ENCODE peak calls at places on chromosomes 2 and 18, in eight cellular contexts. N is stomach, J is GM23248, R is A549, D is psoas muscle, Y is heart left ventricle, L is SJSA1, G is breast epithelium. T is an unnamed sample. For H3K4me1, the result is how much of the 10 kb centered on the place peaks cover.

GRCh38 chr2:207767461-207768167 is 2.1 kb downstream of the FZD5 start:
- DNase-seq in N (peak), J (peak), R (peak), D (peak), Y (peak), L (no peak), G (no peak), T (no peak)

GRCh38 chr2:39837856-39838453 is 58.9 kb upstream of the THUMPD2 start:
- DNase-seq in N (peak), J (peak), R (peak), D (no peak), Y (no peak), L (no peak), G (no peak), T (no peak)

GRCh38 chr2:215717627-215718412 is 282.0 kb upstream of the FN1 start:
- DNase-seq in N (no peak), J (peak), R (no peak), D (no peak), Y (no peak), L (no peak), G (no peak), T (no peak)

GRCh38 chr2:189254268-189254883 is 74.8 kb upstream of the COL5A2 start:
- DNase-seq in N (no peak), J (peak), R (peak), D (peak), Y (peak), L (peak), G (peak), T (no peak)

GRCh38 chr2:200300065-200300464 is 6.4 kb upstream of the SPATS2L start:
- DNase-seq in N (no peak), J (no peak), R (no peak), D (no peak), Y (no peak), L (no peak), G (no peak), T (no peak)

GRCh38 chr2:19301706-19302105 is 56.7 kb downstream of the OSR1 start:
- DNase-seq in N (no peak), J (no peak), R (no peak), D (no peak), Y (no peak), L (no peak), G (no peak), T (no peak)

GRCh38 chr18:12287684-12288405 is 20.2 kb upstream of the TUBB6 start:
- DNase-seq in N (peak), J (peak), R (peak), D (peak), Y (peak), L (peak), G (peak), T (no peak)

GRCh38 chr2:148503511-148503910 is 141.0 kb upstream of the EPC2 start:
- DNase-seq in N (no peak), J (no peak), R (no peak), D (no peak), Y (no peak), L (no peak), G (no peak), T (no peak)

GRCh38 chr2:219123356-219124143 is 37.1 kb downstream of the NHEJ1 start:
- DNase-seq in N (no peak), J (no peak), R (no peak), D (no peak), Y (no peak), L (no peak), G (no peak), T (no peak)

GRCh38 chr2:100291152-100291970 is 30.9 kb downstream of the LONRF2 start:
- DNase-seq in N (peak), J (peak), R (peak), D (no peak), Y (peak), L (peak), G (peak), T (peak)

GRCh38 chr18:21808185-21808584 is 67.6 kb downstream of the MIB1 start:
- DNase-seq in N (no peak), J (no peak), R (no peak), D (no peak), Y (no peak), L (no peak), G (no peak), T (no peak)

GRCh38 chr2:72135921-72136320 is 11.7 kb downstream of the CYP26B1 start:
- DNase-seq in N (no peak), J (no peak), R (no peak), D (peak), Y (no peak), L (no peak), G (no peak), T (no peak)

GRCh38 chr2:46268196-46268595 is 29.0 kb upstream of the EPAS1 start:
- DNase-seq in N (no peak), J (no peak), R (no peak), D (no peak), Y (no peak), L (no peak), G (no peak), T (peak)

GRCh38 chr2:28663359-28663758 is 88.3 kb upstream of the PPP1CB start:
- DNase-seq in N (no peak), J (peak), R (peak), D (no peak), Y (no peak), L (no peak), G (no peak), T (no peak)

GRCh38 chr18:73975266-73975665 is 172.4 kb downstream of the FBXO15 start:
- DNase-seq in N (no peak), J (no peak), R (no peak), D (no peak), Y (no peak), L (no peak), G (no peak), T (no peak)

GRCh38 chr18:68284236-68284635 is 430.7 kb downstream of the TMX3 start:
- DNase-seq in N (no peak), J (no peak), R (no peak), D (no peak), Y (no peak), L (no peak), G (no peak), T (no peak)

GRCh38 chr2:96688649-96689430 is 46.3 kb downstream of the FER1L5 start:
- DNase-seq in N (no peak), J (no peak), R (no peak), D (no peak), Y (no peak), L (no peak), G (no peak), T (no peak)

GRCh38 chr18:35577045-35577848 is 4.3 kb upstream of the GALNT1 start:
- DNase-seq in N (no peak), J (no peak), R (no peak), D (no peak), Y (no peak), L (no peak), G (no peak), T (no peak)

GRCh38 chr2:46239847-46240181 is 57.4 kb upstream of the EPAS1 start:
- DNase-seq in N (no peak), J (no peak), R (no peak), D (no peak), Y (no peak), L (no peak), G (no peak), T (peak)

GRCh38 chr2:30958571-30959220 is 151.4 kb upstream of the CAPN13 start:
- DNase-seq in N (no peak), J (no peak), R (no peak), D (no peak), Y (no peak), L (no peak), G (no peak), T (no peak)

GRCh38 chr18:59701272-59701671 is 4.0 kb upstream of the CCBE1 start:
- DNase-seq in N (no peak), J (no peak), R (no peak), D (no peak), Y (no peak), L (no peak), G (no peak), T (no peak)

GRCh38 chr18:59700535-59700967 is 3.3 kb upstream of the CCBE1 start:
- DNase-seq in N (peak), J (no peak), R (no peak), D (no peak), Y (no peak), L (no peak), G (no peak), T (no peak)

GRCh38 chr18:59697236-59697932 is at the start of gene CCBE1:
- DNase-seq in N (peak), J (peak), R (peak), D (peak), Y (peak), L (peak), G (no peak), T (peak)

GRCh38 chr18:59699750-59700534 is 2.7 kb upstream of the CCBE1 start:
- DNase-seq in N (no peak), J (no peak), R (no peak), D (no peak), Y (no peak), L (no peak), G (no peak), T (no peak)

DNA sequence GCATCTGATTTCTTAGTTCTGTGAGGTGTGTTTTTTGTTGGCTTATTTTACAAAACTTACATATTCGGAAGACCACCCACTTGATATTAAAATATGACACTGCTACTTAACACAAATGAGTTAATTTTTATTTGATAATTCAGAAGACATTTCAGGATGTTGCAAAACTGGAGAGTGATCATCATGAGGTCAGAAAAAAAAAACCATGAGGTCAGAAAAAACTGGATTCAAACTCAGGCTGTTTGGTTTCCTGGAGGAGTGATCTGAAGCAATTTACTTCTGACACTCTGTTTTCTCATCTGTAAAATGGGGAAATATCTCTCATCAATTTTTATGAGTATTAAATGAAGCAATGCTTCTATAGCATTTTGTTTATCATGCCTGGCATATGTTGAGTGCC is 1.8 kb upstream of the CCBE1 start:
- DNase-seq in N (no peak), J (no peak), R (no peak), D (no peak), Y (no peak), L (no peak), G (no peak), T (no peak)
- H3K4me1 ChIP-seq in N (under half), J (under half), R (under half), D (under half), Y (under half), L (under half), G (under half), T (under half)

GRCh38 chr2:144674071-144674470 is 154.2 kb upstream of the ZEB2 start:
- DNase-seq in N (no peak), J (no peak), R (no peak), D (no peak), Y (no peak), L (no peak), G (no peak), T (no peak)
- H3K4me1 ChIP-seq in N (under half), J (under half), R (under half), D (under half), Y (under half), L (under half), G (under half), T (under half)

GRCh38 chr2:121696410-121696930 is 40.2 kb downstream of the NIFK start:
- DNase-seq in N (no peak), J (no peak), R (no peak), D (no peak), Y (no peak), L (no peak), G (no peak), T (no peak)

GRCh38 chr2:121698318-121698930 is 38.3 kb downstream of the NIFK start:
- DNase-seq in N (no peak), J (no peak), R (no peak), D (no peak), Y (no peak), L (no peak), G (no peak), T (no peak)

GRCh38 chr2:121695179-121695451 is 41.6 kb downstream of the NIFK start:
- DNase-seq in N (no peak), J (no peak), R (no peak), D (no peak), Y (no peak), L (no peak), G (no peak), T (no peak)

GRCh38 chr2:121699421-121700328 is 37.0 kb downstream of the NIFK start:
- DNase-seq in N (peak), J (peak), R (peak), D (peak), Y (peak), L (peak), G (peak), T (peak)

GRCh38 chr2:121697108-121697631 is 39.5 kb downstream of the NIFK start:
- DNase-seq in N (peak), J (peak), R (no peak), D (no peak), Y (no peak), L (no peak), G (no peak), T (no peak)
- H3K4me1 ChIP-seq in N (under half), J (under half), R (under half), D (under half), Y (under half), L (under half), G (under half), T (under half)

DNA sequence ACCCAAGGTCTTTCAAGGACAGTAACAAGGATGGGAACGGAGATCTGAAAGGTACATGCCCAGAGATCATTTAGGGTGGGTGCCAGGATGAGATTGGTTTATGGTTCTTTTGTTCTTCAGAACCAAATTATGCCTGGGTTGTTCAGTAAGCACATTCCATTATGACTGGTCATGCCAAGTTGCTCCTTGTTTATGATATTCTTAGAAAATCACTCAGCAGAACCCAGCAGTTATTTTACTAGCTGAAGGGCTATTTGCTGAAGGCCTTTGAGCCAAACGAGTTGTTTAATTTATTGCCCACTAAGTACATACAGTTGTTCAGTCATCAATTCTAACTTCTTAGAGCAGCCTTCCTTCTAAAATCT is 617 bp downstream of the SLC3A1 start:
- DNase-seq in N (no peak), J (peak), R (peak), D (no peak), Y (no peak), L (peak), G (no peak), T (no peak)
- H3K4me1 ChIP-seq in N (under half), J (under half), R (under half), D (under half), Y (under half), L (under half), G (under half), T (under half)

GRCh38 chr2:9982891-9983290 is 31.4 kb downstream of the GRHL1 start:
- DNase-seq in N (no peak), J (no peak), R (no peak), D (no peak), Y (no peak), L (no peak), G (no peak), T (no peak)
- H3K4me1 ChIP-seq in N (under half), J (half or more), R (under half), D (under half), Y (under half), L (under half), G (under half), T (under half)

DNA sequence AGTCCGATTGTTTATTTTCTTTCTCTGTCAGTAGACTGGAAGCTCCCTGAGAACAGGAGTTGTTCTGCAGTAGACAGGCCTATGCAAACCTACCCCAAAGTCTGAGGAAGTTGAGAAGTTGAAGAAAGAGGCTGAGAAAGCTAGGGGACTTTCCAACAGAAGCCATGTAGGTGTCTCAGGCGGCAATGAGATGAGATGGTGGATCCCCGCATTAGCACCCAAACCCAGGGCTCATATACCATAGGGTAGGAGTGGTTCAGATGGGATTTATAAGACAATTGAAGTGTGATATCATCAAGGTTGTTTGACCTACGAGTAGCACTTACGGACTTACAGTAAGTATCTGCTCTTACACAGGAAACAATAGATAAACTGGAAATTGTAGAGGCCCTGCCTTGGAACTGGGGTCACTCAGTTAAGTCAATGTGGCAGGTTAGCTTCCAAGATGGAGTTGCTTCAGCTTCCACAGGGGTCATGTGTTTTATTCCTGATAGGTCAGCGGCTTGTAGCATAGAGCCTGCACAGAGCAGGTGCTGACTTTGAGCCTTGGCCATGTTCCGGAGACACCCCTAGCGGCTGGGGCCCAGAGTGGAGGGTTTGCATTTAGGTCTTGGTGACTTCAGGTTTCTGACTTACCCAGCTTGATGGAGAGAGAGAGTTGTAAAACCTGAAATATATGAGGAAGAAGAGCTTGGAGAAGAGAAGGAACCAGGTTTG is 2.3 kb upstream of the PSD4 start:
- DNase-seq in N (no peak), J (no peak), R (no peak), D (no peak), Y (no peak), L (no peak), G (no peak), T (no peak)
- H3K4me1 ChIP-seq in N (under half), J (under half), R (under half), D (under half), Y (under half), L (under half), G (under half), T (half or more)

DNA sequence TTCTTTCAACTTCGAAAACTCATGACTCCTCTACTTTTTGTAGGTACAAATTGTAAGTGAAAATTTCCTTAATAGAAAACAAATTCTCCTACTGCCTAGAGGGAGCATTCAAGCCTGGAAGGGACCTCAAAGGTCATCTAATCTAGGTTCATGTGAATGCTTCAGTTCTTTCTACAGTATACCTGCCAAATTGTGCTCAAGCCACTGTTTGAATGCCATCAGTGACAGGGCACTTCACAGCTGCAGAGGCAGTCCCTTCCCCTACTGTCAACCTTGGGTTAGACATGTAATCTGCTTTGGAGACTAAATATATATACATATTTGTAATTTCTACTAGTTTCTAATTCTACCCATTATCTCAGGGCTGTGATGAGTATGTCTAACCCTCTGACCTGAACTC is 681.3 kb upstream of the CDH2 start:
- DNase-seq in N (no peak), J (no peak), R (no peak), D (no peak), Y (no peak), L (no peak), G (no peak), T (no peak)
- H3K4me1 ChIP-seq in N (under half), J (under half), R (under half), D (under half), Y (under half), L (under half), G (under half), T (under half)

GRCh38 chr2:143162997-143163396 is 33.8 kb downstream of the ARHGAP15 start:
- DNase-seq in N (no peak), J (no peak), R (no peak), D (no peak), Y (no peak), L (no peak), G (no peak), T (no peak)
- H3K4me1 ChIP-seq in N (under half), J (under half), R (under half), D (under half), Y (under half), L (under half), G (under half), T (under half)

DNA sequence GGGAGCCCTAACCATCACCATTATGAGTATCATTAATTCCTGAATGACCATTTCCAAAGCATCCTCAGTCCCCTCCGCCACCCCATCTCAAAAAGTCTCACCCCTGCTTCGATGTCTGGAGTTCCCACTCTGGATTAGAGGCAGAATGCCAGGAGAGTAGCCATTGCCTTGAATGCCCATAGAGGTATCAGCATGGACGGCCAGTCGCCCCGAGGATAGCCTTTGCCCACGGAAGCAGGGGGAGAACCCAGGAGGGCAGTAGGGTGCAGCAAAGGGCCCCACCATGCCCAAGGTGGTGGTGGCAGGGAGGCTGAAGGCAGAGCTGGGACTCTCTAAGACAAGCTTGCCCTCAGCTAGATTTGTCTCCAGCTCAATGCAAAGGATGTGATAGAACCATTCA is 153.2 kb downstream of the TNS1 start:
- DNase-seq in N (no peak), J (no peak), R (no peak), D (peak), Y (no peak), L (no peak), G (no peak), T (no peak)
- H3K4me1 ChIP-seq in N (half or more), J (half or more), R (under half), D (half or more), Y (half or more), L (under half), G (under half), T (under half)

T was measured in CD4-positive, CD25-positive, alpha-beta regulatory T cell.